ENCODE peak calls at places on chromosomes 16 and 17, in nine cellular contexts. L, O, K, R, J, V, U, S and A are unnamed samples.
A peak's percentile ranks its signal among the peaks of the same experiment; 100 is the strongest.

GRCh38 chr17:49997773-49998703 is 3.0 kb upstream of the DLX3 start:
- DNase-seq in L (peak; percentile 74), O (peak; percentile 94), K (peak; percentile 92), R (peak; percentile 94), J (peak; percentile 79), V (peak; percentile 81), U (peak; percentile 76), S (peak; percentile 75), A (peak; percentile 69)

GRCh38 chr16:27228621-27229501 is 25.5 kb downstream of the KDM8 start:
- DNase-seq in L (no peak), O (no peak), K (no peak), R (no peak), J (no peak), V (no peak), U (no peak), S (peak; percentile 58), A (peak; percentile 72)

GRCh38 chr16:73457851-73458250 is 409.9 kb upstream of the ZFHX3 start:
- DNase-seq in L (no peak), O (no peak), K (no peak), R (no peak), J (no peak), V (no peak), U (no peak), S (no peak), A (no peak)

GRCh38 chr17:74433421-74434121 is 1.7 kb downstream of the GPRC5C start:
- DNase-seq in L (no peak), O (no peak), K (no peak), R (peak; percentile 51), J (no peak), V (no peak), U (no peak), S (peak; percentile 50), A (no peak)

GRCh38 chr16:11114366-11115164 is 141.4 kb downstream of the SOCS1 start:
- DNase-seq in L (no peak), O (no peak), K (no peak), R (no peak), J (no peak), V (no peak), U (no peak), S (no peak), A (no peak)

GRCh38 chr16:28923231-28923587 is 1.8 kb downstream of the RABEP2 start:
- DNase-seq in L (no peak), O (no peak), K (no peak), R (no peak), J (no peak), V (no peak), U (no peak), S (no peak), A (no peak)

GRCh38 chr17:43360376-43360738 is 38.4 kb upstream of the ARL4D start:
- DNase-seq in L (peak; percentile 68), O (peak; percentile 91), K (peak; percentile 77), R (no peak), J (peak; percentile 58), V (peak; percentile 51), U (peak; percentile 68), S (no peak), A (no peak)

GRCh38 chr17:51479303-51479702 is 219.0 kb downstream of the UTP18 start:
- DNase-seq in L (no peak), O (no peak), K (no peak), R (peak; percentile 15), J (no peak), V (no peak), U (no peak), S (no peak), A (no peak)

GRCh38 chr17:8629371-8630226 is 926 bp downstream of the MYH10 start:
- DNase-seq in L (no peak), O (no peak), K (no peak), R (peak; percentile 67), J (no peak), V (peak; percentile 58), U (peak; percentile 45), S (peak; percentile 45), A (peak; percentile 51)

GRCh38 chr16:35319536-35320192 is 1860.3 kb downstream of the TP53TG3F start:
- DNase-seq in L (no peak), O (no peak), K (no peak), R (no peak), J (no peak), V (no peak), U (no peak), S (no peak), A (no peak)

GRCh38 chr16:68590201-68590994 is 51.3 kb downstream of the ZFP90 start:
- DNase-seq in L (no peak), O (no peak), K (no peak), R (peak; percentile 86), J (peak; percentile 29), V (peak; percentile 45), U (peak; percentile 62), S (peak; percentile 75), A (peak; percentile 50)

GRCh38 chr16:50606431-50607050 is 58.3 kb downstream of the NKD1 start:
- DNase-seq in L (no peak), O (no peak), K (no peak), R (peak; percentile 29), J (no peak), V (no peak), U (no peak), S (no peak), A (no peak)

GRCh38 chr17:65183736-65184135 is 46.6 kb downstream of the RGS9 start:
- DNase-seq in L (no peak), O (no peak), K (no peak), R (peak; percentile 76), J (no peak), V (no peak), U (no peak), S (no peak), A (no peak)

GRCh38 chr16:8721693-8722348 is 47.4 kb downstream of the ABAT start:
- DNase-seq in L (no peak), O (peak; percentile 13), K (peak; percentile 56), R (peak; percentile 27), J (no peak), V (peak; percentile 34), U (no peak), S (no peak), A (no peak)

GRCh38 chr17:81832608-81833159 is 407 bp downstream of the MCRIP1 start:
- DNase-seq in L (no peak), O (no peak), K (no peak), R (no peak), J (no peak), V (peak; percentile 68), U (no peak), S (no peak), A (no peak)

GRCh38 chr17:63571632-63572310 is 21.5 kb downstream of the DCAF7 start:
- DNase-seq in L (no peak), O (no peak), K (no peak), R (no peak), J (no peak), V (no peak), U (no peak), S (no peak), A (no peak)

GRCh38 chr17:44501866-44502265 is 1.3 kb downstream of the GPATCH8 start:
- DNase-seq in L (no peak), O (no peak), K (peak; percentile 34), R (peak; percentile 20), J (no peak), V (no peak), U (no peak), S (no peak), A (no peak)

GRCh38 chr16:82082543-82083244 is 47.6 kb downstream of the HSD17B2 start:
- DNase-seq in L (no peak), O (no peak), K (no peak), R (no peak), J (no peak), V (no peak), U (no peak), S (no peak), A (no peak)

GRCh38 chr17:42906772-42907171 is 6.2 kb downstream of the G6PC1 start:
- DNase-seq in L (no peak), O (no peak), K (no peak), R (no peak), J (no peak), V (no peak), U (no peak), S (no peak), A (no peak)